ENCODE peak calls at places on chromosome 14, in six cellular contexts. K, B, H, Z, F and C are unnamed samples.

GRCh38 chr14:104659764-104660523 is 29.5 kb upstream of the INF2 start:
- DNase-seq in K (peak; percentile 84), B (no peak), H (no peak), Z (no peak), F (no peak), C (no peak)

GRCh38 chr14:68143341-68143807 is 323.8 kb downstream of the RAD51B start:
- DNase-seq in K (no peak), B (no peak), H (peak; percentile 61), Z (peak; percentile 93), F (peak; percentile 94), C (peak; percentile 48)

GRCh38 chr14:66216763-66217162 is 269.4 kb upstream of the CCDC196 start:
- DNase-seq in K (no peak), B (peak; percentile 51), H (no peak), Z (no peak), F (no peak), C (no peak)

GRCh38 chr14:96277890-96278289 is 21.9 kb downstream of the BDKRB1 start:
- DNase-seq in K (no peak), B (no peak), H (no peak), Z (no peak), F (no peak), C (no peak)

GRCh38 chr14:75279739-75280447 is 1.3 kb downstream of the FOS start:
- DNase-seq in K (peak; percentile 85), B (peak; percentile 79), H (peak; percentile 64), Z (peak; percentile 82), F (no peak), C (no peak)

GRCh38 chr14:55744321-55744720 is 164.3 kb downstream of the KTN1 start:
- DNase-seq in K (no peak), B (no peak), H (no peak), Z (no peak), F (no peak), C (no peak)

GRCh38 chr14:76920572-76921175 is 94.5 kb downstream of the LRRC74A start:
- DNase-seq in K (no peak), B (peak; percentile 75), H (no peak), Z (no peak), F (no peak), C (no peak)

GRCh38 chr14:95183532-95184412 is 26.4 kb upstream of the DICER1 start:
- DNase-seq in K (no peak), B (no peak), H (no peak), Z (no peak), F (no peak), C (peak; percentile 90)

GRCh38 chr14:60621386-60621785 is 27.9 kb downstream of the SIX1 start:
- DNase-seq in K (no peak), B (no peak), H (no peak), Z (no peak), F (no peak), C (no peak)

GRCh38 chr14:100776681-100777365 is 49.1 kb upstream of the MEG3 start:
- DNase-seq in K (peak; percentile 59), B (no peak), H (no peak), Z (peak; percentile 53), F (no peak), C (no peak)

GRCh38 chr14:75018684-75019083 is 16.0 kb downstream of the EIF2B2 start:
- DNase-seq in K (no peak), B (no peak), H (peak; percentile 55), Z (no peak), F (no peak), C (no peak)

GRCh38 chr14:38735006-38735405 is 368.0 kb downstream of the SEC23A start:
- DNase-seq in K (no peak), B (no peak), H (no peak), Z (no peak), F (no peak), C (no peak)

GRCh38 chr14:67636361-67636919 is 16.7 kb downstream of the ARG2 start:
- DNase-seq in K (no peak), B (no peak), H (no peak), Z (no peak), F (no peak), C (peak; percentile 8)

GRCh38 chr14:89427426-89428162 is 10.6 kb upstream of the FOXN3 start:
- DNase-seq in K (no peak), B (no peak), H (no peak), Z (peak; percentile 52), F (no peak), C (no peak)

GRCh38 chr14:51285102-51285501 is 45.1 kb downstream of the TMX1 start:
- DNase-seq in K (no peak), B (no peak), H (no peak), Z (no peak), F (no peak), C (no peak)

GRCh38 chr14:75205586-75205985 is 29.2 kb upstream of the TMED10 start:
- DNase-seq in K (peak; percentile 11), B (no peak), H (no peak), Z (no peak), F (no peak), C (peak; percentile 82)

GRCh38 chr14:35333797-35334743 is 41.9 kb downstream of the PSMA6 start:
- DNase-seq in K (no peak), B (no peak), H (no peak), Z (no peak), F (no peak), C (no peak)

DNA sequence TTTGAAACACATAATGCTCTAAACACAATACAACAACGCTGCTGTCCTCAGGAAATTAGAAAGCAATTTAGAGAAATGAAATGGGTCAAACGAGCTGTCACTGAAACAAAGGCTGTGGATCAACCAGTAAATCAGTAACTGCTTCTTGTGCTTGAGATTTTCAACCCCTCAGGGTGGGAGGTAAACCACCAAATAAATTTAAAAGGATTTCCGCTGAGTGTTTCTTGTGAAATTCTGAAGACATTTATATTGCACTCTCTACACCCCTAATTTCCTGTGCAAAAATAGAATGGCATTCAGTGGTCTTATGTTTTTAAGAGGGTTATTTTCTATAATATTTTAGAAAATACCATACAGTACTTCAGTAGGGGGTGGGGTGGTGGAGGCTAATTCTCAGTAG is 657.2 kb upstream of the SEL1L start:
- DNase-seq in K (no peak), B (no peak), H (no peak), Z (no peak), F (no peak), C (no peak)
- TF ChIP-seq POLR2AphosphoS5 in K (no peak), B (no peak), H (no peak), Z (no peak), F (no peak), C (no peak)

GRCh38 chr14:94175403-94176146 is 1.5 kb downstream of the PPP4R4 start:
- DNase-seq in K (no peak), B (no peak), H (no peak), Z (no peak), F (no peak), C (no peak)
- H3K4me3 ChIP-seq in K (no peak overlapping the region), B (peak overlapping the region; percentile 90), H (peak overlapping the region; percentile 60), Z (peak overlapping the region; percentile 63), F (peak overlapping the region; percentile 68), C (no peak overlapping the region)

GRCh38 chr14:81716953-81717352 is 183.3 kb upstream of the SEL1L start:
- DNase-seq in K (no peak), B (no peak), H (no peak), Z (no peak), F (no peak), C (no peak)
- TF ChIP-seq POLR2AphosphoS5 in K (no peak), B (no peak), H (no peak), Z (no peak), F (no peak), C (no peak)

GRCh38 chr14:102565331-102565887 is 27.0 kb upstream of the RCOR1 start:
- DNase-seq in K (no peak), B (no peak), H (no peak), Z (no peak), F (no peak), C (no peak)
- H3K4me3 ChIP-seq in K (no peak overlapping the region), B (no peak overlapping the region), H (no peak overlapping the region), Z (no peak overlapping the region), F (no peak overlapping the region), C (no peak overlapping the region)

GRCh38 chr14:59254911-59255545 is 66.6 kb downstream of the DAAM1 start:
- DNase-seq in K (no peak), B (no peak), H (no peak), Z (peak; percentile 73), F (no peak), C (peak; percentile 44)
- TF ChIP-seq POLR2AphosphoS5 in K (no peak), B (no peak), H (no peak), Z (no peak), F (peak; percentile 49), C (no peak)

GRCh38 chr14:77989441-77989891 is 180.7 kb upstream of the NRXN3 start:
- DNase-seq in K (no peak), B (no peak), H (no peak), Z (no peak), F (no peak), C (no peak)

GRCh38 chr14:77991128-77991772 is 178.9 kb upstream of the NRXN3 start:
- DNase-seq in K (no peak), B (peak; percentile 57), H (no peak), Z (no peak), F (no peak), C (no peak)

GRCh38 chr14:77988096-77988870 is 181.9 kb upstream of the NRXN3 start:
- DNase-seq in K (no peak), B (no peak), H (no peak), Z (no peak), F (no peak), C (no peak)

GRCh38 chr14:77986808-77987207 is 183.4 kb upstream of the NRXN3 start:
- DNase-seq in K (no peak), B (no peak), H (no peak), Z (no peak), F (no peak), C (no peak)

DNA sequence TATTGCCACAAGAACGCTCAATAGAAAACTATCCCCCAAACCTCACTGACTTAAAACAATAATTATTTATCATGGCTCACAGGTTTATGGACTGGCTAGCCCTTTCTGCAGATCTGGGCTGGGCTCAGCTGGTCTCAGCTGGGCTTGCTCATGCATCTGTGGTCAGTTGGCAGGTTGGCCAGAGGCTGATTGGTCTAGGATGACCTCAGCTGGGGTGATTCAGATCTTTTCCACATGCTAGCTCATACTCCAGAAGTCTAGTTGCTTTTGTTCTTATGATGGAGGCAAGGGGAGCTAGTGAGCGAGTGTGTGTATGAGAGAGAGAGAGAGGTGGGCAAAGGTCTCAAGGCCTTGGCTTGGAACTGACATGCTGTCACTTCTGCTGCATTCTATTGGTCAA is 181.2 kb upstream of the NRXN3 start:
- DNase-seq in K (no peak), B (no peak), H (no peak), Z (no peak), F (no peak), C (no peak)
- H3K4me3 ChIP-seq in K (no peak overlapping the region), B (no peak overlapping the region), H (no peak overlapping the region), Z (no peak overlapping the region), F (no peak overlapping the region), C (no peak overlapping the region)